ENCODE peak calls at places on chromosomes 3 and 15, in nine cellular contexts. Q is lung; M is right lobe of liver; K is stomach; A is caudate nucleus; U is neuronal stem cell; N is substantia nigra; L is effector memory CD4-positive, alpha-beta T cell; B is mammary epithelial cell. Y is an unnamed sample.

GRCh38 chr3:158532099-158532734 is 38.8 kb upstream of the MLF1 start:
- DNase-seq in Q (no peak), M (no peak), K (no peak), A (no peak), U (peak), N (no peak), L (no peak), B (peak), Y (no peak)

GRCh38 chr3:102114264-102114979 is 265.1 kb downstream of the NFKBIZ start:
- DNase-seq in Q (no peak), M (no peak), K (no peak), A (no peak), U (no peak), N (no peak), L (no peak), B (no peak), Y (no peak)

GRCh38 chr3:144121661-144122060 is 150.0 kb downstream of the DIPK2A start:
- DNase-seq in Q (no peak), M (no peak), K (no peak), A (no peak), U (no peak), N (no peak), L (no peak), B (no peak), Y (no peak)

GRCh38 chr15:25795061-25795460 is 68.1 kb downstream of the ATP10A start:
- DNase-seq in Q (no peak), M (no peak), K (no peak), A (no peak), U (no peak), N (no peak), L (no peak), B (no peak), Y (no peak)

GRCh38 chr3:8650583-8651416 is 6.2 kb upstream of the SSUH2 start:
- DNase-seq in Q (no peak), M (no peak), K (peak), A (no peak), U (no peak), N (no peak), L (no peak), B (no peak), Y (no peak)

GRCh38 chr3:15331606-15332404 is 581 bp downstream of the SH3BP5 start:
- DNase-seq in Q (no peak), M (peak), K (peak), A (no peak), U (no peak), N (no peak), L (peak), B (peak), Y (no peak)

GRCh38 chr3:134407247-134407640 is 33.0 kb upstream of the AMOTL2 start:
- DNase-seq in Q (no peak), M (no peak), K (no peak), A (no peak), U (no peak), N (no peak), L (no peak), B (no peak), Y (no peak)

GRCh38 chr3:26750263-26750662 is 127.7 kb downstream of the LRRC3B start:
- DNase-seq in Q (no peak), M (no peak), K (no peak), A (no peak), U (no peak), N (no peak), L (no peak), B (no peak), Y (no peak)

GRCh38 chr15:99967841-99968371 is 234.7 kb upstream of the LYSMD4 start:
- DNase-seq in Q (no peak), M (peak), K (peak), A (no peak), U (no peak), N (no peak), L (no peak), B (peak), Y (peak)

GRCh38 chr15:98850991-98851776 is 156.4 kb downstream of the PGPEP1L start:
- DNase-seq in Q (peak), M (peak), K (peak), A (no peak), U (peak), N (peak), L (peak), B (peak), Y (no peak)

GRCh38 chr15:100183921-100184480 is 157.8 kb downstream of the ADAMTS17 start:
- DNase-seq in Q (no peak), M (no peak), K (no peak), A (no peak), U (no peak), N (no peak), L (no peak), B (no peak), Y (no peak)

GRCh38 chr3:59131016-59131771 is 81.4 kb upstream of the CFAP20DC start:
- DNase-seq in Q (no peak), M (no peak), K (no peak), A (no peak), U (no peak), N (no peak), L (no peak), B (no peak), Y (no peak)

GRCh38 chr3:11085078-11085840 is 69.0 kb upstream of the HRH1 start:
- DNase-seq in Q (no peak), M (no peak), K (no peak), A (no peak), U (no peak), N (no peak), L (no peak), B (peak), Y (no peak)

GRCh38 chr15:92624401-92624991 is 31.1 kb downstream of the FAM174B start:
- DNase-seq in Q (no peak), M (no peak), K (peak), A (no peak), U (no peak), N (peak), L (no peak), B (no peak), Y (no peak)

GRCh38 chr3:183924543-183924942 is 39.9 kb upstream of the PARL start:
- DNase-seq in Q (no peak), M (no peak), K (no peak), A (no peak), U (no peak), N (no peak), L (no peak), B (no peak), Y (no peak)

GRCh38 chr15:67097893-67098740 is 32.7 kb downstream of the SMAD3 start:
- DNase-seq in Q (no peak), M (no peak), K (peak), A (no peak), U (no peak), N (no peak), L (no peak), B (peak), Y (no peak)

GRCh38 chr3:196246612-196247308 is 30.4 kb downstream of the SLC51A start:
- DNase-seq in Q (no peak), M (no peak), K (no peak), A (no peak), U (no peak), N (no peak), L (no peak), B (peak), Y (no peak)

GRCh38 chr3:52793702-52794611 is 639 bp upstream of the ITIH3 start:
- DNase-seq in Q (no peak), M (no peak), K (no peak), A (no peak), U (no peak), N (no peak), L (no peak), B (no peak), Y (no peak)

GRCh38 chr3:117553461-117553860 is 843.9 kb downstream of the TUSC7 start:
- DNase-seq in Q (no peak), M (no peak), K (no peak), A (no peak), U (no peak), N (no peak), L (no peak), B (no peak), Y (peak)

GRCh38 chr15:97037080-97037479 is 706.6 kb downstream of the NR2F2 start:
- DNase-seq in Q (no peak), M (no peak), K (no peak), A (no peak), U (no peak), N (no peak), L (no peak), B (no peak), Y (no peak)

GRCh38 chr15:27512281-27513001 is 541.5 kb downstream of the GABRG3 start:
- DNase-seq in Q (no peak), M (no peak), K (no peak), A (no peak), U (no peak), N (no peak), L (no peak), B (no peak), Y (peak)

GRCh38 chr3:187977659-187978058 is 176.3 kb upstream of the LPP start:
- DNase-seq in Q (no peak), M (no peak), K (no peak), A (no peak), U (no peak), N (no peak), L (no peak), B (no peak), Y (no peak)

GRCh38 chr3:15294914-15295313 is 37.5 kb downstream of the SH3BP5 start:
- DNase-seq in Q (no peak), M (no peak), K (no peak), A (no peak), U (no peak), N (no peak), L (no peak), B (no peak), Y (no peak)

GRCh38 chr3:5188419-5189405 is 1.2 kb downstream of the EDEM1 start:
- DNase-seq in Q (peak), M (peak), K (peak), A (no peak), U (peak), N (no peak), L (peak), B (peak), Y (no peak)

GRCh38 chr3:84980011-84980410 is 21.2 kb downstream of the CADM2 start:
- DNase-seq in Q (no peak), M (no peak), K (no peak), A (peak), U (no peak), N (peak), L (no peak), B (no peak), Y (no peak)

GRCh38 chr15:62060896-62061280 is 641 bp upstream of the VPS13C start:
- DNase-seq in Q (no peak), M (no peak), K (no peak), A (no peak), U (no peak), N (no peak), L (no peak), B (no peak), Y (no peak)

GRCh38 chr3:194138732-194139084 is 2.8 kb downstream of the HES1 start:
- DNase-seq in Q (no peak), M (no peak), K (no peak), A (no peak), U (no peak), N (no peak), L (no peak), B (no peak), Y (peak)

GRCh38 chr3:24410861-24411260 is 83.8 kb downstream of the THRB start:
- DNase-seq in Q (no peak), M (peak), K (no peak), A (no peak), U (no peak), N (no peak), L (no peak), B (no peak), Y (no peak)

GRCh38 chr3:178705925-178706324 is 169.7 kb downstream of the KCNMB2 start:
- DNase-seq in Q (no peak), M (no peak), K (no peak), A (no peak), U (no peak), N (no peak), L (no peak), B (peak), Y (peak)

GRCh38 chr3:189309400-189309975 is 137.7 kb downstream of the TPRG1 start:
- DNase-seq in Q (no peak), M (no peak), K (no peak), A (no peak), U (no peak), N (no peak), L (no peak), B (peak), Y (peak)

GRCh38 chr15:52523192-52523591 is 5.5 kb downstream of the MYO5A start:
- DNase-seq in Q (no peak), M (no peak), K (no peak), A (no peak), U (no peak), N (no peak), L (no peak), B (peak), Y (peak)

GRCh38 chr3:151008699-151009098 is 36.2 kb upstream of the CLRN1 start:
- DNase-seq in Q (no peak), M (no peak), K (no peak), A (no peak), U (peak), N (no peak), L (no peak), B (peak), Y (no peak)

GRCh38 chr3:40951636-40952035 is 247.7 kb upstream of the CTNNB1 start:
- DNase-seq in Q (no peak), M (no peak), K (no peak), A (no peak), U (no peak), N (no peak), L (no peak), B (peak), Y (no peak)

GRCh38 chr3:184778426-184779332 is 33.3 kb upstream of the VPS8 start:
- DNase-seq in Q (no peak), M (no peak), K (no peak), A (no peak), U (no peak), N (no peak), L (no peak), B (no peak), Y (no peak)

GRCh38 chr15:65406402-65407000 is 16.2 kb downstream of the IGDCC4 start:
- DNase-seq in Q (no peak), M (no peak), K (no peak), A (no peak), U (no peak), N (no peak), L (no peak), B (no peak), Y (no peak)

GRCh38 chr15:65409284-65409631 is 13.5 kb downstream of the IGDCC4 start:
- DNase-seq in Q (no peak), M (no peak), K (no peak), A (no peak), U (no peak), N (no peak), L (no peak), B (peak), Y (no peak)

GRCh38 chr15:65410972-65411371 is 11.8 kb downstream of the IGDCC4 start:
- DNase-seq in Q (no peak), M (no peak), K (no peak), A (no peak), U (no peak), N (no peak), L (no peak), B (no peak), Y (no peak)

GRCh38 chr15:65410036-65410435 is 12.7 kb downstream of the IGDCC4 start:
- DNase-seq in Q (no peak), M (no peak), K (no peak), A (no peak), U (no peak), N (no peak), L (no peak), B (no peak), Y (no peak)

DNA sequence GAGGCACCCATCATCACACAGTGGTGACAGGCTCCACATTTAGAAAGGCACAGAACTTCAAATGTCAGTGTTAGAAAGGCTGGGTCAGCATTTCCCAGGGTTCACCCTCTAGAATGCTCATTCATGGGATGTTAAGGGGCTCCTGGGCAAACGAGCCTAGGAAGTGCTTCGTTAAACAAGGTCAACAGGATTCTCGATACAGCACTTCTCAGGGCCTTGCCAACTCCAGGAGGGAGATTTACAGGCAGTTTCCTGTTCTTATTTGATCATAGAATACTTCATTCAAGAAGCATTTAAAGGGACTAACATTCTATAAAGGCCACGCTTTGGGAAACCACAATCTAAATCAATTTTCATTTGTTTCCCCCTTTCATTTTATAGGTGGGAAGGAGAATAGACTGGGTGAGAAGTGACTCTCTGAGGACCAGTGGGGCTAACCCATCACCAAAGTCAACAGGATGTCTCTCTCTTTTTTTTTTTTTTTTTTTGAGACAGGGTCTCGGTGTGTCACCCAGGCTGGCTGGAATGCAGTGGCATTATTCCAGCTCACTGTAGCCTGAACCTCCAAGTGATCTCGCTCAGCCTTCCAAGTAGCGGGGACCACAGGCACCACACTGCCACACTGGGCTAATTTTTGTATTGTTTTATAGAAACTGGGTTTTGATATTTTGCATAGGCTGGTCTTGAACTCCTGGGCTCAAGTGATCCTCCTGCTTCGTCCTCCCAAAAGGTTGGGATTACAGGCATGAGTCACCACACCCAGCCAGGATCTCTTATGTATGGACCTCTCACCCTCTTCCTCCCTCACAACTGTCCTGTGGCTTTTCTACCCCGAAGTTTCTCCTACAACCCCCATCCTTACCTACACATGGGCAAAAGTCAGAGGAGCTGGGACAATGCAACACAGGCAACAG is 14.1 kb downstream of the IGDCC4 start:
- DNase-seq in Q (no peak), M (no peak), K (no peak), A (no peak), U (no peak), N (no peak), L (no peak), B (no peak), Y (no peak)
- H3K27ac ChIP-seq in Q (no peak), M (no peak), K (no peak), A (no peak), U (no peak), N (no peak), L (no peak), B (no peak), Y (no peak)

DNA sequence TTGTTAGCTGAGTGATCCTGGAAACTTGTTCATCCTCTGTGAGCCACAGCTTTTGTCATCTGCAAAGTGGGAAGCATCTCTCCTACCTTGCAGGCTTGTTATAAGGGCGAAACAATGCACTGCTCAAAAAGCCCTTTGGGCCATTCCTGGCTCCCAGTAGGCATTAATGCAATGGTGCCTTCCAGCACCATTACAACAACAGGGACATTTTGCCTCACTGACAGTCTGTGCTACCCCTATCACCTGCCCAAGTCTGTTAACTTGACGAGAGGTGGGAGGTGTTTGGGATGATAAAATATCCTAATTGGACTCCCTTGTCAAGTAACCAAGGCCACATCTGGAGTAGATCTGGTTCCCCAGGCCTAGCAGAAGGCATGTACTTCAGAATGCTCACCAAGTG is 44.2 kb downstream of the ZDHHC3 start:
- DNase-seq in Q (no peak), M (no peak), K (no peak), A (no peak), U (no peak), N (no peak), L (no peak), B (no peak), Y (no peak)
- H3K27ac ChIP-seq in Q (no peak), M (no peak), K (no peak), A (no peak), U (peak), N (no peak), L (no peak), B (no peak), Y (no peak)

GRCh38 chr3:110419096-110419495 is 652.5 kb upstream of the NECTIN3 start:
- DNase-seq in Q (no peak), M (no peak), K (no peak), A (no peak), U (no peak), N (no peak), L (no peak), B (no peak), Y (no peak)

GRCh38 chr3:110423276-110423675 is 648.3 kb upstream of the NECTIN3 start:
- DNase-seq in Q (no peak), M (no peak), K (no peak), A (no peak), U (no peak), N (no peak), L (no peak), B (no peak), Y (no peak)

GRCh38 chr3:110414851-110415250 is 656.8 kb upstream of the NECTIN3 start:
- DNase-seq in Q (no peak), M (no peak), K (no peak), A (no peak), U (no peak), N (no peak), L (no peak), B (peak), Y (peak)

GRCh38 chr3:110419571-110419970 is 652.0 kb upstream of the NECTIN3 start:
- DNase-seq in Q (no peak), M (no peak), K (no peak), A (no peak), U (no peak), N (no peak), L (no peak), B (no peak), Y (no peak)

DNA sequence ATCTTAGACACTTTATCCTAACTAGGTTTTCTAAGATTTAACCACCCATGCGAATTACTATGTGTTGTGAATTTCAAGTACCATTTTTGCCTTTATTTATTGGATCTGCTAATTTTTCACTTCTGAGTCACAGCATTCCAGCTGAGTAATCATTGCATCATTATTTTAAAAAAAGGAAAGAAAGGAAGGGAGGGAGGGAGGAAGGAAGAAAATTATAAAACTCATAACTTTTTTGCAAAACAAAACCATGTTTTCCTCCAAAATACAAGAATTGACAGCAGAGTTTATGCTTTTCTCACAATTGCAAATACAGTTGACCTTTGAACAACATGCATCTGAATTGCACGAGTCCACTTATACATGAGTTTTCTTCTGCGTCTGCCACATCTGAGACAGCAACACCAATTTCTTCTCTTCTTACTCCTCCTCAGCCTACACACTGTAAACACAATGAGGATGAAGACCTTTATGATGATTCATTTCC is 651.4 kb upstream of the NECTIN3 start:
- DNase-seq in Q (no peak), M (no peak), K (no peak), A (no peak), U (no peak), N (no peak), L (no peak), B (peak), Y (no peak)
- H3K27ac ChIP-seq in Q (no peak), M (no peak), K (no peak), A (no peak), U (no peak), N (no peak), L (no peak), B (peak), Y (peak)

DNA sequence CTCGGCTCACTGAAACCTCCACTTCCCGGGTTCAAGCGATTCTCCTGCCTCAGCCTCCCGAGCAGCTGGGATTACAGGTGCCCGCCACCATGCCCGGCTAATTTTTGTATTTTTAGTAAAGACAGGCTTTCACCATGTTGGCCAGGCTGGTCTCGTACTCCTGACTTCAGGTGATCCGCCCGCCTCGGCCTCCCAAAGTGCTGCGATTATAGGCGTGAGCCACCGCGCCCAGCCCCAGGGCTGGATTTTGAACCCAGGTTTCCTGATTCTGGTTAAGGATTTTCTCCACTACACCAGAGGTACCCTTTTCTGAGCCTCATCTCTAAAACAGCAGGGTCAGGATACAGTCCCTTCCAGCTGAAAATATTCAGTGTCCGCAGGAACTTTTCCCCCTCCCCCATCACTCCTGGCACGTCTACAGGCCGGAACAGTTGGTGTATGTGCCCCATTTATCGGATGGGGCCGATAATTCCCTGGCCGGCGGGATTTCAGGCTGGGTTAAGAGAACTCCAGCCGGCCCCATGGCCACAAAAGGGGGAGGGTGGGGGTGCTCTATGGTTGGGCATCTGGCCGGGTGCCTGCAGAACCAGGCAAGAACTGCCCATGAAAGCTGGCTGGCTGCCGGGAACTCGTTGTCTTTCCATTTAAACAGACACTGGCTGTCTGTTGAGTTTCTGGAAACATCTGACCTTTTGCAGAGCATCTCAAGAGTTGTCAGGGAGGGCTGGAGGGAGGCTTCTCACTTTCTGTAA is 26.8 kb upstream of the SEMA4B start:
- DNase-seq in Q (peak), M (peak), K (peak), A (peak), U (no peak), N (peak), L (no peak), B (peak), Y (no peak)
- H3K27ac ChIP-seq in Q (peak), M (peak), K (peak), A (peak), U (no peak), N (peak), L (no peak), B (no peak), Y (no peak)